ENCODE peak calls at places on chromosomes 4 and X, in nine cellular contexts. R is stomach, W is SK-N-SH, L is neural progenitor cell, E is ovary, Q is K562, A is astrocyte of the spinal cord, J is brain microvascular endothelial cell, O is cardiac fibroblast. G is an unnamed sample.

GRCh38 chr4:113708250-113708649 is 53.3 kb downstream of the CAMK2D start:
- DNase-seq in E (no peak), Q (no peak), J (no peak), A (no peak), W (no peak), R (no peak), O (no peak), L (no peak), G (peak; percentile 17)

GRCh38 chr4:102318105-102318504 is 27.2 kb downstream of the SLC39A8 start:
- DNase-seq in J (no peak), E (no peak), R (no peak), W (no peak), A (no peak), O (no peak), Q (no peak), L (no peak), G (no peak)

GRCh38 chrX:85024562-85024961 is 20.9 kb downstream of the APOOL start:
- DNase-seq in A (no peak), J (no peak), W (no peak), E (no peak), O (no peak), L (no peak), Q (no peak), R (no peak), G (no peak)

GRCh38 chr4:75733369-75733768 is 9.0 kb downstream of the USO1 start:
- DNase-seq in A (peak; percentile 14), R (no peak), W (no peak), Q (no peak), E (no peak), J (no peak), L (no peak), O (no peak), G (peak; percentile 74)

GRCh38 chr4:5812506-5813229 is 80.2 kb downstream of the CRMP1 start:
- DNase-seq in R (no peak), O (peak; percentile 83), L (peak; percentile 81), E (no peak), A (peak; percentile 70), J (peak; percentile 49), W (peak; percentile 58), Q (peak; percentile 71), G (peak; percentile 84)

GRCh38 chr4:68175562-68176155 is 46.0 kb upstream of the TMPRSS11F start:
- DNase-seq in J (peak; percentile 54), R (no peak), E (no peak), A (peak; percentile 70), L (peak; percentile 70), Q (peak; percentile 52), O (peak; percentile 71), W (peak; percentile 49), G (peak; percentile 64)

GRCh38 chr4:7287274-7287917 is 95.1 kb downstream of the SORCS2 start:
- DNase-seq in R (no peak), L (no peak), E (no peak), W (no peak), A (no peak), O (no peak), J (no peak), Q (no peak), G (no peak)

GRCh38 chrX:23764585-23764984 is 18.4 kb upstream of the SAT1 start:
- DNase-seq in A (no peak), W (no peak), E (no peak), J (no peak), Q (no peak), O (no peak), R (no peak), L (no peak), G (no peak)

GRCh38 chr4:101065935-101066485 is 281.3 kb downstream of the PPP3CA start:
- DNase-seq in L (no peak), R (no peak), J (no peak), O (no peak), Q (no peak), W (no peak), E (no peak), A (no peak), G (no peak)

GRCh38 chr4:42655248-42655647 is 1.7 kb downstream of the ATP8A1 start:
- DNase-seq in O (no peak), Q (no peak), A (no peak), E (no peak), W (no peak), J (no peak), L (no peak), R (no peak), G (no peak)

GRCh38 chrX:108186811-108187210 is 95.2 kb downstream of the ATG4A start:
- DNase-seq in E (no peak), Q (no peak), O (peak; percentile 59), R (no peak), W (no peak), L (no peak), J (peak; percentile 74), A (peak; percentile 89), G (peak; percentile 94)

GRCh38 chrX:147838465-147839131 is 73.1 kb upstream of the FMR1 start:
- DNase-seq in O (no peak), Q (no peak), J (no peak), W (no peak), E (no peak), R (no peak), L (peak; percentile 9), A (no peak), G (peak; percentile 10)

GRCh38 chr4:117137143-117137542 is 51.8 kb upstream of the TRAM1L1 start:
- DNase-seq in R (no peak), Q (no peak), O (peak; percentile 29), L (no peak), J (peak; percentile 95), A (peak; percentile 91), W (no peak), E (no peak), G (peak; percentile 78)

GRCh38 chr4:94889961-94890360 is 132.2 kb downstream of the BMPR1B start:
- DNase-seq in A (peak; percentile 90), W (no peak), J (peak; percentile 8), R (no peak), L (no peak), O (peak; percentile 90), E (no peak), Q (no peak), G (peak; percentile 28)

GRCh38 chr4:5940470-5941203 is 47.8 kb upstream of the CRMP1 start:
- DNase-seq in E (no peak), Q (peak; percentile 37), O (peak; percentile 3), W (no peak), L (peak; percentile 46), A (no peak), J (peak; percentile 11), R (no peak), G (peak; percentile 15)

GRCh38 chr4:26839534-26839951 is 21.1 kb upstream of the STIM2 start:
- DNase-seq in O (peak; percentile 42), W (peak; percentile 30), Q (no peak), A (peak; percentile 25), J (no peak), E (no peak), R (no peak), L (no peak), G (peak; percentile 84)

DNA sequence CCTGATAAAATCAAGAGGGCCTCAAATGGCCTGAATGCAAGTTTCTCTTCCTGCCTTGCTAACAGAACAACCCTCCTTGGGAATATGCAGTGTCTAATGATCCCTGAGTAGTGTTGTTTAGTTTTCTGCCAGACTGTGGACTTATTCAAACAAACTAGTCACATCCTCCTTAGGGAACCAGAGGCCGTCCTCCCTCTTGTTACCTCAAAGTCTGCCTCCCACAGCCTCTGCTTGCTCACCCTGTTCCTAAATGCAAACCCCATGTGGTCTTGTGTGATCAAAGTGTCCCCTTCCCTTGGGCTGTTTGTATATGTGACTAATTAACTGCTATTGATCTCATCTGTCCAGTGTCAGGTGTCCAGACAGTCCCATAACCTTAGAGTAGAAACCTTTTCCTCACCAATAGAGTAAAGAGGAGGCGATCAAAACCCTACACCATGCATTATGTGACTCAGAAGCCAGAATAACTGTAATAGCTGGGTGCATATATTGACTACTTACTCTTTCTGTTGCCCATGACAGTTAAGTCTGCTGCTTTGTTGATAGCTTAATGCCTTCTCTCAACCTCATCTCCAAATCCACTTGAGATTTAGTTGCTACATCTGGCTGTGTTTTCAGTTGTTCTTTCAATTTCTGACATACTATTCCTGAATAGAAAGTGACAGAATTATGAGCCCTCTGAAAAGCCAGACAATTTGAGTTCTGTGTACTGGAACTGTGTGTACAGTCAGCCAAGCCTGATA is 473.0 kb upstream of the NWD2 start:
- DNase-seq in Q (no peak), E (no peak), O (no peak), W (no peak), J (no peak), L (no peak), R (no peak), A (no peak), G (no peak)
- TF ChIP-seq CTCF in Q (no peak), E (no peak), O (no peak), W (no peak), J (no peak), L (no peak), R (no peak), A (no peak), G (no peak)

GRCh38 chr4:30724217-30724616 is 4.0 kb downstream of the PCDH7 start:
- DNase-seq in Q (no peak), O (no peak), J (no peak), L (no peak), A (no peak), E (no peak), W (no peak), R (no peak), G (no peak)
- H3K4me3 ChIP-seq in Q (no peak overlapping the region), O (no peak overlapping the region), J (peak overlapping the region; percentile 7), L (no peak overlapping the region), A (peak overlapping the region; percentile 15), E (peak overlapping the region; percentile 57), W (no peak overlapping the region), R (peak overlapping the region; percentile 75), G (no peak overlapping the region)

GRCh38 chrX:49164589-49165360 is 2.2 kb downstream of the MAGIX start:
- DNase-seq in J (no peak), A (no peak), L (no peak), O (no peak), R (no peak), W (peak; percentile 14), Q (no peak), E (no peak), G (no peak)

GRCh38 chrX:49166914-49167739 is 4.6 kb downstream of the MAGIX start:
- DNase-seq in R (peak; percentile 51), O (peak; percentile 88), Q (peak; percentile 60), J (peak; percentile 49), E (peak; percentile 77), A (peak; percentile 87), W (peak; percentile 30), L (peak; percentile 20), G (peak; percentile 45)

GRCh38 chrX:49163555-49164419 is 1.2 kb downstream of the MAGIX start:
- DNase-seq in E (peak; percentile 91), A (peak; percentile 76), J (peak; percentile 64), Q (peak; percentile 85), L (peak; percentile 88), W (peak; percentile 90), O (peak; percentile 86), R (peak; percentile 86), G (peak; percentile 76)

GRCh38 chrX:49167740-49168108 is 4.0 kb upstream of the PLP2 start:
- DNase-seq in E (no peak), J (no peak), L (no peak), A (no peak), O (no peak), R (no peak), Q (no peak), W (no peak), G (no peak)

GRCh38 chrX:49165901-49166881 is 3.6 kb downstream of the MAGIX start:
- DNase-seq in A (peak; percentile 77), L (peak; percentile 89), J (peak; percentile 58), W (peak; percentile 72), R (peak; percentile 66), Q (peak; percentile 62), E (peak; percentile 85), O (peak; percentile 74), G (peak; percentile 41)
- TF ChIP-seq CTCF in A (peak; percentile 12), L (peak; percentile 38), J (peak; percentile 24), W (no peak), R (no peak), Q (no peak), E (peak; percentile 9), O (no peak), G (no peak)

GRCh38 chr4:173288698-173289350 is 45.3 kb downstream of the HMGB2 start:
- DNase-seq in W (no peak), E (no peak), Q (no peak), A (no peak), O (peak; percentile 28), J (no peak), L (no peak), R (no peak), G (no peak)
- H3K4me3 ChIP-seq in W (no peak overlapping the region), E (no peak overlapping the region), Q (peak overlapping the region; percentile 23), A (no peak overlapping the region), O (peak overlapping the region; percentile 19), J (no peak overlapping the region), L (no peak overlapping the region), R (no peak overlapping the region), G (no peak overlapping the region)

G was measured in fibroblast of mammary gland.